ENCODE peak calls at places on chromosome 19, in six cellular contexts. W, Y, I, J, Q and S are unnamed samples.
A peak's percentile ranks its signal among the peaks of the same experiment; 100 is the strongest.

GRCh38 chr19:18194554-18195238 is 1.7 kb downstream of the MPV17L2 start:
- DNase-seq in W (peak; percentile 75), Y (no peak), I (peak; percentile 59), J (peak; percentile 76), Q (peak; percentile 58), S (no peak)

GRCh38 chr19:39246951-39247669 is 1.5 kb downstream of the IFNL4 start:
- DNase-seq in W (peak; percentile 69), Y (peak; percentile 29), I (peak; percentile 80), J (peak; percentile 85), Q (peak; percentile 59), S (no peak)

GRCh38 chr19:1860821-1861598 is 2.4 kb downstream of the KLF16 start:
- DNase-seq in W (no peak), Y (no peak), I (no peak), J (no peak), Q (no peak), S (no peak)

GRCh38 chr19:45297674-45298073 is 25.0 kb downstream of the CKM start:
- DNase-seq in W (peak; percentile 41), Y (no peak), I (no peak), J (no peak), Q (no peak), S (no peak)

GRCh38 chr19:1841209-1841924 is 6.9 kb downstream of the REXO1 start:
- DNase-seq in W (no peak), Y (no peak), I (no peak), J (no peak), Q (no peak), S (no peak)

GRCh38 chr19:57949702-57950101 is 2.2 kb upstream of the ZNF256 start:
- DNase-seq in W (no peak), Y (no peak), I (no peak), J (no peak), Q (no peak), S (no peak)

GRCh38 chr19:40687525-40688016 is 2.9 kb downstream of the NUMBL start:
- DNase-seq in W (peak; percentile 98), Y (peak; percentile 87), I (peak; percentile 86), J (no peak), Q (no peak), S (no peak)

GRCh38 chr19:19743176-19743575 is 10.3 kb upstream of the ZNF14 start:
- DNase-seq in W (no peak), Y (no peak), I (no peak), J (no peak), Q (no peak), S (no peak)

GRCh38 chr19:18291019-18291524 is 9.7 kb upstream of the JUND start:
- DNase-seq in W (peak; percentile 79), Y (peak; percentile 23), I (no peak), J (no peak), Q (no peak), S (no peak)

DNA sequence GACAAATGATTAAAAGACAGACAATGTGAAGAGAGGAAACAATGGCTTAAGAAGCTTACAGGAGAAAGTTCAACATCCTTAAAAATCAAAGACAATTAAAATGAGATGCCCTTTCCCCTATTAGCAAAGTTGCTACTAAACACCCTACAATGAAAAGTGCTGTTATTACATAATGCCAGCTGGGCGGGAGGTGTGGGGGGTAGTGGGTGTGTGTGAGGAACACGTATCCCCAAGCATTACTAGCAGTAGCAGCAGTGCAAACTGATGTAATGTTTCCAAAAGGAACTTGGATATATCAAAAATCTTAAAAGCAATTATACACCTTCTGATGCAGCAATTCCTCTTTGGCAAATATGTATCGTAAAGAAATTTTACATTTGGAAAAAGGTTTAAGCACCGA is 70.9 kb downstream of the PEG3 start:
- DNase-seq in W (no peak), Y (no peak), I (no peak), J (no peak), Q (no peak), S (no peak)
- H3K9me3 ChIP-seq in W (no peaks in the 10 kb centered on the region), Y (peaks cover 2% of the 10 kb centered on the region), I (no peaks in the 10 kb centered on the region), J (peaks cover 58% of the 10 kb centered on the region), Q (peaks cover 20% of the 10 kb centered on the region), S (peaks cover 5% of the 10 kb centered on the region)

GRCh38 chr19:10876459-10877240 is 5.3 kb downstream of the CARM1 start:
- DNase-seq in W (peak; percentile 73), Y (peak; percentile 31), I (no peak), J (no peak), Q (no peak), S (no peak)
- H3K27ac ChIP-seq in W (peak overlapping the region; percentile 87), Y (peak overlapping the region; percentile 78), I (peak overlapping the region; percentile 4), J (peak overlapping the region; percentile 58), Q (peak overlapping the region; percentile 26), S (no peak overlapping the region)

DNA sequence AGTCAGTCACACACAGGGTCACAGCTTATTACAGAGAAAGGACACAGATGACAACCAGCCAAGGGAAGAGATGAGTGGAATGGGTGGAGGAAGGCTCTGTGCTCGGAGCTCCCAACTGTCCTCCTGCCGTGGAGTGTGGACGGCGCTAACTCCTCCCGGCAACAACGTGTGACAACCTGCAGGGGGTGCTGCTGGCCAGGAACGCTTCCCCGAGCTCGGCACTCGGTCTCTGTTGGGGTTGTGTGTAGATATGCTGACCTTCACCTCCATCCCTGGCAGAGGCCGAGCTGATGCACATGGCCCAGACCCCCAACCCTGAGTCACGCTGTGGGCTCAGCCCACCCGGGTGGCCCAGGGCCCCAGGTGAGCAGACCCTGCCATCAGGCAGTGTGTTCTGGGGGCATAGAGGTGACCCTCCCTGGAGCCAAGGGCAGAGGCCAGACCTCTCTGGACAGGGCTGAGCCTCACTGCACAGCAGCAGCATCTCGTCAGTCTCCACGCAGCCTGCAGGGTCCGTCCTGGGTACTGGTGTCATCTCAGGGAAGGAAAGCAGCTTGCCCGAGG is 14.1 kb downstream of the ZNF444 start:
- DNase-seq in W (no peak), Y (no peak), I (peak; percentile 53), J (peak; percentile 87), Q (peak; percentile 62), S (peak; percentile 66)
- H3K4me3 ChIP-seq in W (no peak overlapping the region), Y (no peak overlapping the region), I (no peak overlapping the region), J (no peak overlapping the region), Q (no peak overlapping the region), S (no peak overlapping the region)

GRCh38 chr19:22517496-22518411 is 95.6 kb upstream of the ZNF98 start:
- DNase-seq in W (no peak), Y (no peak), I (peak; percentile 29), J (no peak), Q (no peak), S (no peak)
- H3K9me3 ChIP-seq in W (no peaks in the 10 kb centered on the region), Y (peaks cover 29% of the 10 kb centered on the region), I (no peaks in the 10 kb centered on the region), J (peaks cover 40% of the 10 kb centered on the region), Q (no peaks in the 10 kb centered on the region), S (peaks cover 15% of the 10 kb centered on the region)

DNA sequence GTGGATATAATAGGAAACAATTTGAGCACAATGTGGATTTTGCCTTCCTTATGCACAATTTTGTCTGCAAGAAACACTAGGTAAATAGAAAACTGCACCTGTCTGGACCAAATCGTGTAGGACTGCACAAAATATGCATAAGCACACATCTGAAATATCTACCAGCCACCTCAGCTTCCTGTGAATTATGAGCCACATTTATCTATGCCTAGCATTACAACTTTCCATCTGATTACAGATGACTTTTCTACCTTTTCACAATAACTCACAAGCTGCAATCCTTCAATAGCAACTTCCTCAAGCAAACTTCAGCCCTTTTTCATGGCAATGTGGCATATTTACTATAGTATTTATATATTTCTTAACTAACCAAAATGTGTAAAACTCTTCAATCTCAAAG is 5.7 kb upstream of the RFX2 start:
- DNase-seq in W (no peak), Y (no peak), I (no peak), J (no peak), Q (no peak), S (no peak)
- H3K27ac ChIP-seq in W (no peak overlapping the region), Y (no peak overlapping the region), I (no peak overlapping the region), J (no peak overlapping the region), Q (no peak overlapping the region), S (no peak overlapping the region)